ENCODE peak calls at places on chromosomes 3 and 15, in eight cellular contexts. C is heart right ventricle, T is body of pancreas, I is SK-N-SH, V is tibial artery, Q is ovary, E is fibroblast of lung, S is cardiac muscle cell. J is an unnamed sample.

GRCh38 chr3:121641127-121641526 is 19.6 kb downstream of the HCLS1 start:
- DNase-seq in S (no peak), I (no peak), Q (no peak), E (no peak), C (no peak), V (no peak), T (no peak), J (no peak)

GRCh38 chr3:184880616-184881015 is 68.7 kb downstream of the VPS8 start:
- DNase-seq in V (no peak), C (no peak), Q (no peak), I (no peak), S (no peak), T (no peak), E (peak; percentile 73), J (no peak)

GRCh38 chr3:99242271-99242670 is 340.8 kb upstream of the DCBLD2 start:
- DNase-seq in T (no peak), V (no peak), E (peak; percentile 71), I (no peak), Q (no peak), S (no peak), C (no peak), J (peak; percentile 29)

GRCh38 chr3:60010778-60011177 is 961.0 kb upstream of the CFAP20DC start:
- DNase-seq in V (no peak), E (no peak), T (no peak), I (no peak), Q (no peak), S (no peak), C (no peak), J (no peak)

GRCh38 chr15:71646767-71647478 is 163.4 kb upstream of the NR2E3 start:
- DNase-seq in E (no peak), S (no peak), C (no peak), V (no peak), I (no peak), Q (no peak), T (no peak), J (no peak)

GRCh38 chr3:99962703-99963102 is 145.0 kb downstream of the CMSS1 start:
- DNase-seq in V (no peak), S (no peak), Q (no peak), T (no peak), I (no peak), C (no peak), E (peak; percentile 94), J (no peak)

GRCh38 chr3:158788446-158788845 is 13.4 kb upstream of the MFSD1 start:
- DNase-seq in S (no peak), V (no peak), E (peak; percentile 31), T (no peak), C (no peak), I (no peak), Q (no peak), J (peak; percentile 65)

GRCh38 chr3:153693207-153693606 is 428.0 kb upstream of the ARHGEF26 start:
- DNase-seq in V (no peak), C (no peak), S (no peak), E (no peak), T (no peak), I (no peak), Q (no peak), J (no peak)

GRCh38 chr15:58178668-58179067 is 40.5 kb downstream of the AQP9 start:
- DNase-seq in T (no peak), I (no peak), C (no peak), E (no peak), Q (no peak), S (no peak), V (no peak), J (no peak)

GRCh38 chr15:31352911-31353811 is 26.5 kb downstream of the KLF13 start:
- DNase-seq in S (peak; percentile 90), Q (peak; percentile 77), T (peak; percentile 70), C (peak; percentile 77), I (peak; percentile 81), V (peak; percentile 81), E (peak; percentile 89), J (no peak)

GRCh38 chr3:127356381-127356780 is 68.5 kb upstream of the PRR20G start:
- DNase-seq in I (no peak), Q (no peak), V (no peak), S (no peak), T (no peak), E (no peak), C (no peak), J (no peak)

GRCh38 chr3:196274585-196274984 is 12.9 kb downstream of the PCYT1A start:
- DNase-seq in V (no peak), Q (no peak), I (no peak), E (peak; percentile 36), C (no peak), T (no peak), S (no peak), J (peak; percentile 28)

GRCh38 chr3:153649286-153649839 is 471.8 kb upstream of the ARHGEF26 start:
- DNase-seq in T (no peak), V (no peak), C (no peak), I (no peak), E (no peak), Q (no peak), S (no peak), J (no peak)

GRCh38 chr3:169634618-169635236 is 28.8 kb downstream of the MECOM start:
- DNase-seq in I (no peak), Q (no peak), V (no peak), S (no peak), T (peak; percentile 58), E (peak; percentile 9), C (no peak), J (peak; percentile 90)

GRCh38 chr3:72977060-72977459 is 19.6 kb upstream of the PPP4R2 start:
- DNase-seq in I (no peak), E (no peak), C (no peak), V (no peak), S (no peak), T (no peak), Q (no peak), J (peak; percentile 61)

GRCh38 chr3:9400626-9401025 is 3.2 kb downstream of the SETD5 start:
- DNase-seq in S (peak; percentile 13), V (no peak), I (no peak), C (no peak), T (no peak), E (no peak), Q (no peak), J (no peak)

GRCh38 chr3:9404680-9405079 is 7.3 kb downstream of the SETD5 start:
- DNase-seq in C (no peak), S (peak; percentile 14), Q (no peak), T (no peak), V (no peak), E (no peak), I (peak; percentile 20), J (no peak)

GRCh38 chr3:9403463-9403862 is 6.0 kb downstream of the SETD5 start:
- DNase-seq in I (no peak), Q (no peak), E (no peak), S (no peak), C (no peak), T (no peak), V (no peak), J (no peak)

GRCh38 chr3:9401986-9402385 is 4.6 kb downstream of the SETD5 start:
- DNase-seq in V (no peak), T (no peak), S (no peak), C (no peak), I (no peak), E (no peak), Q (no peak), J (no peak)

DNA sequence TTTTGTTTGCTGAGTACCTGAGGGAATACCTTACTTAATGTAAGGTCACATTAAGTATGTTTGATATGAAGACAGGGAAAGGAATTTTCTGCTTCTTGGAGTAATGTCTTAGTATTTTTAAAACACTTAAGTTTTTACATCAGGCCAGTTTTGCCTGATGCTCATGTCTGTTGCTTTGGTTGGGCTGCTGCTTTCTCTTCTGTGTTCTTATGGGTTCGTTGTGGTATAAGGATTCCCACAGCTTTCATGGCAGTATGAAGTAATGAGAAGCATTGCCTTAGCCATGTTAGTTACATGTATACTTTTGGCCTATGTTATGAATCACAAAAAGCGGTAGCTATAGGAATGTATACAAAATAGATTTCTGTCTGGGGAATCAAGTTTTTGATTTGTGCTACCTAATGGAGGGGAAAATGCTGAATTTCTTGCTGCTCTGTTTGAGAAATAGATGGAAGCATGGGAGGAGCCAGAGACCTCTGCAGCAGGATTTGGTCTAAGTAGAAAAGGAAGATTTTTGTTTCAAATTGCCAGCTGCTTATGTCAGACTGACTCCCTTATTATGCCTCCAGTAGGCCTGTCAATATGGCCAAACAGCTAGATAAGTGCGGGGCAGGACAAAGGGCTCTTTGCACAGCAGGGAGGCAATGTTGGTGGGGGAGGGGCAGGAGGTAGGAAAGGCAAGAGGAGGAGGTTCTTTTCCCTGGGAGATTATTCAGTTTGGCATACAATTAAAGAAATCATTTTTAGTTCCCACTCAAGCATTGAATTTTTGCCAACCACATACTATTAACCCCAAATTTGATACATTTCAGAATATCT is 5.2 kb downstream of the SETD5 start:
- DNase-seq in I (peak; percentile 44), C (no peak), T (peak; percentile 77), Q (no peak), V (no peak), E (peak; percentile 46), S (peak; percentile 81), J (no peak)
- H3K4me3 ChIP-seq in I (no peak overlapping the region), C (no peak overlapping the region), T (no peak overlapping the region), Q (peak overlapping the region; percentile 1), V (no peak overlapping the region), E (peak overlapping the region; percentile 98), S (peak overlapping the region; percentile 12), J (no peak overlapping the region)

GRCh38 chr3:38560284-38560683 is 64.1 kb downstream of the EXOG start:
- DNase-seq in S (no peak), E (no peak), Q (no peak), T (peak; percentile 1), V (no peak), C (no peak), I (no peak), J (no peak)
- TF ChIP-seq CTCF in S (no peak), E (no peak), Q (no peak), T (no peak), V (no peak), C (no peak), I (no peak), J (no peak)

DNA sequence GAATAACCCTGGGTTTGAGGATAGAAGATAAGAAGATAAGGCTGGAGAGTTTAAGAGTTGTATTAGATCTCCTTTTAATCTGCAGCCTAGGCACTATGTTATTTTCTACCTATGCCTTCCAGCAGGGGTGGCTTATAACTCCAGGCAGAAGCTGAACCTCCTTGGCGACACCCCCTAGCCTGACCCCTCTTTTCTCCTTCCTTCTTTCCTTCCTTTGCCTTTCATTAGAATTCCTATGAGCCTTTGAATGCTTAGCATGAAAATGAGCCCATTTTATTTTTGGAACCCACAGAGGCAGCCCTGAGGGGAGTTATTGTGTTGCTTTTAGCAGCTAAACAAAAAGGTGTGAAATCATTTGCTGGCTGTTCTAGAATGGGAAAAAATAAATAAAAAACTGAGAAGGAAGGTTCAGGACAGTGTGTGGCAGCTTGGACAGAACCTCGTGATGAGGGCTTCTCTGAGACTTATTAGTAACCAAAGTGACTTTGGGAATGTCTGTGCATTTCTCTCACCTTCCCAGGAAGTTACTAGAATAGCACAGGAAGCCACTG is 164.6 kb upstream of the ICE2 start:
- DNase-seq in V (no peak), I (no peak), T (no peak), Q (no peak), C (no peak), S (no peak), E (no peak), J (no peak)
- H3K36me3 ChIP-seq in V (no peaks in the 10 kb centered on the region), I (no peaks in the 10 kb centered on the region), T (no peaks in the 10 kb centered on the region), Q (no peaks in the 10 kb centered on the region), C (no peaks in the 10 kb centered on the region), S (no peaks in the 10 kb centered on the region), E (no peaks in the 10 kb centered on the region), J (no peaks in the 10 kb centered on the region)

DNA sequence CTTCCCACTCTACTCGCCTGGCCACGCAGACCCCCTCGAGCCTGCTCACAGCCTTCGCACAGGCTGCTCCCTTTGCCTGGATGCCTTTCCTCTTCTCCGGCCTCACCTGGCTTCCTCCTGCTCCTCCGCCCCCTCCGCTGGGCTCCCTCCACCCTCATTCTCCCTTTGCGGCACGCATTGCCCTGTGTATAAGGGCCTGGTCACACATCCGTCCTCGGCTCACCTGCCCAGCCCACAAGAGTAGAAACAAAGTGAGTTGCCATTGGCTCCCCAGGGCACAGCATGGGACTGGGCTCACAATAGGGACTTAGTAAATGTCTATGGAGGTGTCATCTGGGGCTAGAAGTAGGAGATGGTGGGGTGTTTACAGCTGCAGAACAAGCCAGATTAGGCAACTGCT is 4.2 kb downstream of the PLXND1 start:
- DNase-seq in Q (no peak), S (no peak), E (no peak), C (no peak), I (no peak), T (no peak), V (no peak), J (no peak)
- H3K4me3 ChIP-seq in Q (no peak overlapping the region), S (no peak overlapping the region), E (no peak overlapping the region), C (peak overlapping the region; percentile 90), I (no peak overlapping the region), T (no peak overlapping the region), V (peak overlapping the region; percentile 58), J (no peak overlapping the region)

J was measured in bronchial epithelial cell.